ENCODE peak calls at places on chromosome 5, in seven cellular contexts. Y is Peyer's patch; S is endothelial cell of umbilical vein; C is RWPE2; Q is hepatocyte; N is CD4-positive, CD25-positive, alpha-beta regulatory T cell; W is MG63. H is an unnamed sample.
A peak's percentile ranks its signal among the peaks of the same experiment; 100 is the strongest.

GRCh38 chr5:149039501-149039900 is 23.4 kb downstream of the SH3TC2 start:
- DNase-seq in Y (no peak), S (no peak), C (no peak), Q (no peak), N (no peak), W (no peak), H (no peak)

GRCh38 chr5:87188411-87188810 is 79.3 kb upstream of the RASA1 start:
- DNase-seq in Y (no peak), S (no peak), C (no peak), Q (no peak), N (no peak), W (no peak), H (no peak)

GRCh38 chr5:86979801-86980510 is 287.7 kb upstream of the RASA1 start:
- DNase-seq in Y (no peak), S (peak; percentile 46), C (no peak), Q (no peak), N (no peak), W (peak; percentile 39), H (no peak)

GRCh38 chr5:139863361-139863760 is 67.8 kb downstream of the PSD2 start:
- DNase-seq in Y (peak; percentile 51), S (no peak), C (no peak), Q (no peak), N (no peak), W (no peak), H (no peak)

GRCh38 chr5:23507278-23507685 is at the start of gene PRDM9:
- DNase-seq in Y (no peak), S (no peak), C (no peak), Q (no peak), N (no peak), W (no peak), H (no peak)

GRCh38 chr5:74950836-74951515 is 84.8 kb upstream of the FAM169A start:
- DNase-seq in Y (no peak), S (no peak), C (no peak), Q (no peak), N (no peak), W (no peak), H (no peak)

GRCh38 chr5:138523406-138523805 is 19.6 kb downstream of the ETF1 start:
- DNase-seq in Y (no peak), S (no peak), C (no peak), Q (no peak), N (no peak), W (no peak), H (no peak)

GRCh38 chr5:157312492-157312891 is 46.6 kb downstream of the CYFIP2 start:
- DNase-seq in Y (peak; percentile 83), S (peak; percentile 55), C (no peak), Q (peak; percentile 68), N (peak; percentile 86), W (peak; percentile 46), H (no peak)

GRCh38 chr5:67855523-67855922 is 360.0 kb upstream of the PIK3R1 start:
- DNase-seq in Y (no peak), S (no peak), C (no peak), Q (no peak), N (no peak), W (no peak), H (no peak)

GRCh38 chr5:68189613-68190012 is 25.9 kb upstream of the PIK3R1 start:
- DNase-seq in Y (no peak), S (no peak), C (no peak), Q (no peak), N (no peak), W (no peak), H (no peak)

GRCh38 chr5:149596712-149597111 is 15.4 kb downstream of the ARHGEF37 start:
- DNase-seq in Y (no peak), S (peak; percentile 75), C (no peak), Q (no peak), N (no peak), W (no peak), H (no peak)

GRCh38 chr5:111756701-111757581 is at the start of gene NREP:
- DNase-seq in Y (peak; percentile 89), S (peak; percentile 91), C (peak; percentile 90), Q (peak; percentile 98), N (peak; percentile 73), W (peak; percentile 99), H (peak; percentile 48)

GRCh38 chr5:65986050-65986451 is 59.7 kb downstream of the ERBIN start:
- DNase-seq in Y (no peak), S (peak; percentile 19), C (no peak), Q (no peak), N (no peak), W (no peak), H (no peak)

GRCh38 chr5:115685966-115686691 is 60.3 kb upstream of the TMED7 start:
- DNase-seq in Y (no peak), S (no peak), C (no peak), Q (peak; percentile 13), N (no peak), W (peak; percentile 33), H (no peak)

GRCh38 chr5:88660947-88661869 is 221.8 kb downstream of the MEF2C start:
- DNase-seq in Y (peak; percentile 53), S (peak; percentile 51), C (no peak), Q (peak; percentile 89), N (peak; percentile 39), W (peak; percentile 100), H (no peak)

GRCh38 chr5:81065492-81065891 is 105.3 kb downstream of the RASGRF2 start:
- DNase-seq in Y (no peak), S (no peak), C (no peak), Q (no peak), N (no peak), W (no peak), H (no peak)

GRCh38 chr5:160749682-160750081 is 102.3 kb downstream of the ATP10B start:
- DNase-seq in Y (no peak), S (no peak), C (no peak), Q (no peak), N (no peak), W (no peak), H (no peak)

GRCh38 chr5:142600611-142601360 is 85.1 kb downstream of the FGF1 start:
- DNase-seq in Y (peak; percentile 48), S (peak; percentile 91), C (no peak), Q (peak; percentile 56), N (no peak), W (peak; percentile 80), H (no peak)

GRCh38 chr5:110757118-110757729 is 18.4 kb downstream of the SLC25A46 start:
- DNase-seq in Y (no peak), S (peak; percentile 62), C (no peak), Q (peak; percentile 63), N (peak; percentile 67), W (no peak), H (peak; percentile 11)

GRCh38 chr5:158124606-158125316 is 265.8 kb upstream of the CLINT1 start:
- DNase-seq in Y (no peak), S (no peak), C (no peak), Q (no peak), N (no peak), W (no peak), H (peak; percentile 25)

GRCh38 chr5:138574744-138575193 is 432 bp downstream of the HSPA9 start:
- DNase-seq in Y (no peak), S (no peak), C (no peak), Q (no peak), N (no peak), W (no peak), H (no peak)

DNA sequence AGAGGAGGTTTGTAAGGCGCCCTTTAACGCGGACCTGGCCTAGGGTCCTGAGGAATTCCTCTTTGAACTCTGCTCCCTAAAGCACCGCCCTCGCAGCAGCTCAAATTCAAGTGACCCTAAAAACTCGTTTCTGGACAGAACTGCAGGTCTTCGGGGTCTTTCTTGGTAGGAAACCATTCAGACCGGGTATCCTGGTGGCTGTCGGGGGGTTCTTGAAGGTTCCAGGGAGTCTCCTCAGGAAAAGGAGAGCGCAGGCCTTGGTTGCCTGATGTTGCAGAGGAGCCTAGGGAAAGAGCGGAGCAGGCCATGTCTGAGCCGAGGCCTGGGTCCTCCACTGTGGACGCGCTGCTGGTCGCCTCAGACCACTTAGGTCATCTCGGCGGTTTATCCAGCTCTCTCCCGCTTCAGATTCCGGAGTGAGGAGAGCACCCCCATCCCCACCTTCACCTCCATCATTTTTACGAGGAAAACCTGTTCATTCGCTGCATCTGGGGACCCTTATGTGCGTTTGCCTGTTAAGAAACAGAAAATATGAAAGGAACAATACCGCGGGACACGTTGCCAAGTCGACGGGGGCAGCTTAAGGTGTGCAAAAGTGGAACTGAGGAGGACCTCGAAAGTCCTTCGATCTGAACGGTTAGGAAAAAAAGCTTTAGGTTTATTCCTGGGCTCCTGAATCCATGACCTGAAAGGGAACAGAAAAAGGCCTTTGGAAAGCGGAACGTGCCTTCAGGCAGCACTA is 299.4 kb downstream of the PARP8 start:
- DNase-seq in Y (no peak), S (no peak), C (no peak), Q (no peak), N (no peak), W (no peak), H (no peak)
- H3K27me3 ChIP-seq in Y (peaks cover 57% of the 10 kb centered on the region), S (peaks cover 56% of the 10 kb centered on the region), C (peaks cover 62% of the 10 kb centered on the region), Q (peaks cover 69% of the 10 kb centered on the region), N (peaks cover 49% of the 10 kb centered on the region), W (peaks cover 3% of the 10 kb centered on the region), H (peaks cover 58% of the 10 kb centered on the region)

GRCh38 chr5:980941-981340 is 27.7 kb upstream of the NKD2 start:
- DNase-seq in Y (no peak), S (no peak), C (no peak), Q (peak; percentile 23), N (no peak), W (peak; percentile 54), H (no peak)
- H3K4me3 ChIP-seq in Y (no peak overlapping the region), S (no peak overlapping the region), C (no peak overlapping the region), Q (no peak overlapping the region), N (no peak overlapping the region), W (no peak overlapping the region), H (no peak overlapping the region)

GRCh38 chr5:179840766-179841165 is 17.9 kb downstream of the MRNIP start:
- DNase-seq in Y (no peak), S (no peak), C (no peak), Q (no peak), N (no peak), W (no peak), H (no peak)
- H3K36me3 ChIP-seq in Y (peaks cover 63% of the 10 kb centered on the region), S (peaks cover 25% of the 10 kb centered on the region), C (peaks cover 58% of the 10 kb centered on the region), Q (peaks cover 5% of the 10 kb centered on the region), N (peaks cover 30% of the 10 kb centered on the region), W (peaks cover 58% of the 10 kb centered on the region), H (peaks cover 21% of the 10 kb centered on the region)

GRCh38 chr5:175728885-175729828 is 71.3 kb downstream of the HRH2 start:
- DNase-seq in Y (no peak), S (no peak), C (peak; percentile 66), Q (peak; percentile 69), N (peak; percentile 3), W (no peak), H (peak; percentile 31)

GRCh38 chr5:175728316-175728715 is 70.4 kb downstream of the HRH2 start:
- DNase-seq in Y (no peak), S (no peak), C (peak; percentile 55), Q (no peak), N (no peak), W (no peak), H (no peak)

GRCh38 chr5:175731172-175731571 is 73.3 kb downstream of the HRH2 start:
- DNase-seq in Y (no peak), S (no peak), C (no peak), Q (no peak), N (no peak), W (no peak), H (no peak)

GRCh38 chr5:175731756-175732465 is 74.0 kb downstream of the HRH2 start:
- DNase-seq in Y (no peak), S (no peak), C (no peak), Q (no peak), N (no peak), W (no peak), H (no peak)

GRCh38 chr5:175729829-175730277 is 72.0 kb downstream of the HRH2 start:
- DNase-seq in Y (peak; percentile 94), S (peak; percentile 81), C (peak; percentile 91), Q (peak; percentile 95), N (peak; percentile 83), W (peak; percentile 88), H (peak; percentile 93)
- H3K27me3 ChIP-seq in Y (no peaks in the 10 kb centered on the region), S (no peaks in the 10 kb centered on the region), C (no peaks in the 10 kb centered on the region), Q (no peaks in the 10 kb centered on the region), N (peaks cover 5% of the 10 kb centered on the region), W (peaks cover 2% of the 10 kb centered on the region), H (no peaks in the 10 kb centered on the region)

GRCh38 chr5:125717209-125717608 is 706.0 kb upstream of the GRAMD2B start:
- DNase-seq in Y (no peak), S (no peak), C (no peak), Q (peak; percentile 10), N (no peak), W (no peak), H (no peak)
- H3K4me3 ChIP-seq in Y (no peak overlapping the region), S (no peak overlapping the region), C (no peak overlapping the region), Q (no peak overlapping the region), N (no peak overlapping the region), W (no peak overlapping the region), H (no peak overlapping the region)

H was measured in iPS DF 6.9.